ENCODE peak calls at places on chromosome 1, in six cellular contexts. B is CD4-positive, CD25-positive, alpha-beta regulatory T cell; M is AG04450; C is fibroblast of lung; I is thoracic aorta; Y is aorta. G is an unnamed sample.

GRCh38 chr1:58803858-58804257 is 20.0 kb upstream of the JUN start:
- DNase-seq in B (no peak), M (no peak), C (no peak), I (no peak), Y (no peak), G (no peak)

GRCh38 chr1:155474156-155474555 is 88.4 kb downstream of the ASH1L start:
- DNase-seq in B (no peak), M (no peak), C (no peak), I (no peak), Y (no peak), G (no peak)

GRCh38 chr1:21289700-21290545 is at the start of gene ECE1:
- DNase-seq in B (peak; percentile 74), M (no peak), C (peak; percentile 52), I (no peak), Y (peak; percentile 62), G (peak; percentile 28)

GRCh38 chr1:55882931-55883330 is 667.8 kb upstream of the USP24 start:
- DNase-seq in B (no peak), M (no peak), C (no peak), I (no peak), Y (no peak), G (no peak)

GRCh38 chr1:226656601-226657277 is 82.3 kb downstream of the ITPKB start:
- DNase-seq in B (peak; percentile 56), M (no peak), C (peak; percentile 91), I (peak; percentile 50), Y (peak; percentile 80), G (peak; percentile 79)

GRCh38 chr1:18479484-18479883 is 1.2 kb upstream of the KLHDC7A start:
- DNase-seq in B (no peak), M (no peak), C (no peak), I (no peak), Y (no peak), G (no peak)

GRCh38 chr1:180311011-180311730 is 81.1 kb downstream of the LHX4 start:
- DNase-seq in B (no peak), M (no peak), C (peak; percentile 62), I (no peak), Y (no peak), G (no peak)

GRCh38 chr1:25009675-25010262 is 79.7 kb upstream of the RUNX3 start:
- DNase-seq in B (peak; percentile 83), M (no peak), C (no peak), I (no peak), Y (no peak), G (no peak)

GRCh38 chr1:68217060-68217554 is 15.2 kb downstream of the WLS start:
- DNase-seq in B (no peak), M (no peak), C (peak; percentile 78), I (no peak), Y (no peak), G (no peak)

GRCh38 chr1:230307213-230307612 is 118.9 kb downstream of the PGBD5 start:
- DNase-seq in B (no peak), M (no peak), C (peak; percentile 54), I (no peak), Y (no peak), G (no peak)

GRCh38 chr1:85762804-85763203 is 54.6 kb upstream of the ZNHIT6 start:
- DNase-seq in B (no peak), M (no peak), C (peak; percentile 5), I (no peak), Y (no peak), G (no peak)

GRCh38 chr1:159141584-159142518 is 29.6 kb upstream of the CADM3 start:
- DNase-seq in B (no peak), M (no peak), C (peak; percentile 75), I (no peak), Y (no peak), G (no peak)

GRCh38 chr1:208654241-208654640 is 410.1 kb upstream of the PLXNA2 start:
- DNase-seq in B (no peak), M (no peak), C (peak; percentile 10), I (no peak), Y (no peak), G (no peak)

GRCh38 chr1:75811211-75811981 is 14.7 kb downstream of the MSH4 start:
- DNase-seq in B (no peak), M (no peak), C (peak; percentile 47), I (no peak), Y (no peak), G (no peak)

GRCh38 chr1:93681549-93682412 is at the start of gene BCAR3:
- DNase-seq in B (peak; percentile 26), M (no peak), C (peak; percentile 80), I (no peak), Y (peak; percentile 84), G (no peak)

GRCh38 chr1:176894450-176894849 is 270.1 kb downstream of the ASTN1 start:
- DNase-seq in B (no peak), M (no peak), C (no peak), I (no peak), Y (no peak), G (no peak)

DNA sequence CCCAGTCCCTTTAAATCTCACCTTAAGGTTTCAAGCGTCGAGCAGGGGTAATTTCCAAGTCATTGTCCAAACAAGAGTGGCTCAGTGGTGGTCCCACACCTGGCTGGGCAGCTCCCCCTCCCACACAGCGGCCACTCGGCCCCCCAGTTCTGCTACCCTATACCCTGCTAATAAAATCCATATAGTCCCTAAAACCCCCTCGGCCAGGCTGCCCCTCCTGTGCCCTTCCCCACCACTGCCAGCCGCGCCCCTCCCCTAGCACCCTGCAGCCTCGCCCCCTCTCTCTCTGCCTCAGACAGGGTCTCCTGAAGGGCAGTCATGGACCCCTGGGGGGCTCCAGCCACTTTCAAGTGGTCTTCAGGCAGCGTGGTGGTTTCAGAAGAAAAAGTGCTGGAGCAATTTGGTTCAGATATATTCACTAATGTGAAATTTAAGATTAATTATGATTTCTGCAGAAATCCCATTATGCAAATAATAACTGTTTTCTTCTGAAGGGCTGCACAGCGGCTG is 34.2 kb upstream of the TTC34 start:
- DNase-seq in B (no peak), M (no peak), C (no peak), I (no peak), Y (peak; percentile 19), G (no peak)
- H3K27ac ChIP-seq in B (no peak overlapping the region), M (no peak overlapping the region), C (no peak overlapping the region), I (no peak overlapping the region), Y (no peak overlapping the region), G (no peak overlapping the region)

GRCh38 chr1:206694551-206695124 is 9.9 kb downstream of the MAPKAPK2 start:
- DNase-seq in B (no peak), M (no peak), C (no peak), I (no peak), Y (no peak), G (no peak)
- H3K9me3 ChIP-seq in B (no peaks in the 10 kb centered on the region), M (no peaks in the 10 kb centered on the region), C (no peaks in the 10 kb centered on the region), I (no peaks in the 10 kb centered on the region), Y (no peaks in the 10 kb centered on the region), G (no peaks in the 10 kb centered on the region)

GRCh38 chr1:1001631-1002300 is 1.9 kb upstream of the HES4 start:
- DNase-seq in B (peak; percentile 42), M (no peak), C (peak; percentile 53), I (no peak), Y (peak; percentile 79), G (peak; percentile 60)
- H3K27ac ChIP-seq in B (no peak overlapping the region), M (no peak overlapping the region), C (no peak overlapping the region), I (peak overlapping the region; percentile 99), Y (peak overlapping the region; percentile 22), G (no peak overlapping the region)

GRCh38 chr1:4694492-4694891 is 40.1 kb downstream of the AJAP1 start:
- DNase-seq in B (no peak), M (no peak), C (no peak), I (no peak), Y (no peak), G (no peak)
- H3K9me3 ChIP-seq in B (no peaks in the 10 kb centered on the region), M (peaks cover 99% of the 10 kb centered on the region), C (no peaks in the 10 kb centered on the region), I (no peaks in the 10 kb centered on the region), Y (peaks cover 3% of the 10 kb centered on the region), G (no peaks in the 10 kb centered on the region)

GRCh38 chr1:44707959-44708831 is 22.8 kb downstream of the RNU5D-1 start:
- DNase-seq in B (peak; percentile 53), M (no peak), C (peak; percentile 47), I (no peak), Y (no peak), G (no peak)

GRCh38 chr1:44705938-44706337 is 25.0 kb downstream of the RNU5D-1 start:
- DNase-seq in B (no peak), M (no peak), C (no peak), I (no peak), Y (no peak), G (no peak)

GRCh38 chr1:44705470-44705869 is 25.5 kb downstream of the RNU5D-1 start:
- DNase-seq in B (no peak), M (no peak), C (no peak), I (no peak), Y (no peak), G (no peak)

DNA sequence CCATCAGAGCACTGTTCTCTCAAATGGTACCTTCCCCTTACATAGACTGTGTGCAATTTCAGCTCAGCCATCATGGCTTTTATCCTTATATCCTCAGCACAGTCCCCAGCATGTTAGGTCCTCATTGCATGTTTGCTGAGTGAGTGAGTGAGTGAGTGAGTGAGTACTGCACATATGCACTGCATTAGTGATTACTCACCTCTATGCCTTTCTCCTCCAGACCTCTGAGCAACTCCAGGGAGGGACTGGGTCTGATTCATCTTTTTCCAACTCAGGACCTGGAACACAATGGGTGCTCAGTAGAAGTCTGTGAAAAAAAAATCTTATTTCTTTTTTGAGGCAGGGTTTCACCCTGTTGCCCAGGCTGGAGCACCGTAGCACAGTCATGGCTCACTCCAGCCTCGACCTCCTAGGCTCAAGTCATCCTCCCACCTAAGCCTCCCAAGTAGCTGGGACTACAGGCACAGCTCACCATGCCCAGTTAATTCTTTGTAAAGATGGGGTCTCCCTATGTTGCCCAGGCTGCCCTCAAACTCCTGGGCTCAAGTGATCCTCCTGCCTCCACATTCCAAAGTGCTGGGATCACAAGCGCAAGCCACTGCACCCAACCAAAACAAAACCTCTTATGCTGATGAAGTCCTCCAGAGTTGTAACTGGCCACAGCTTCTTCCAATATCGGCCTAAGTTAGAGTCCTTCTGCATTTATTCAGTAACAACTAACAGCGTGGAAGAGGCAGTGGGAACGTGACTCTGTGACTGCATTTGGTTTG is 23.7 kb downstream of the RNU5D-1 start:
- DNase-seq in B (no peak), M (peak; percentile 71), C (peak; percentile 96), I (no peak), Y (no peak), G (no peak)
- H3K27ac ChIP-seq in B (no peak overlapping the region), M (peak overlapping the region; percentile 82), C (peak overlapping the region; percentile 79), I (no peak overlapping the region), Y (no peak overlapping the region), G (no peak overlapping the region)

DNA sequence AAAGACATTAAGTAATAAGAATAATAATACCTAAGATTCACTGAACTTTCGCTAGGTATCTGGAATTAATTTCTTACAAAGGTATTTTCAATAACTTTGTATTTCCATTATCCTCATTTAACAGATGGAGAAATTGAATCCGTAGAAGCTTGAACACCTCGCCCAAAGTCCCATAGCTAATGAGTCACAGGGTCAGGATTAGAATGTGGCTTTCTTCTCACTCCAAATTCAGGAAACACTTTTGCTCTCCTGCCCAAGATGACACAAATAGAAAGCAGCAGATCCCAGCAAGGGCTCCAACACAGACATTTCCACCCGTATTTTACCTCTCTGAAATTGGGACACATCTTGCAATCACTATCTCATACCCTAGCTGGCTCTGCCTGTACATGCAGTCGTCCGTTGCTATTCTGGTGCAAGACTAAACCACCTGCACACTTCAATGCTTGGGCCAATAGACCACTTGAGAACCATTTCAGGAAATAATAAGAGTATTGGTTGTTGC is 125.9 kb upstream of the GREM2 start:
- DNase-seq in B (no peak), M (no peak), C (peak; percentile 40), I (no peak), Y (no peak), G (no peak)
- H3K9me3 ChIP-seq in B (no peaks in the 10 kb centered on the region), M (no peaks in the 10 kb centered on the region), C (no peaks in the 10 kb centered on the region), I (no peaks in the 10 kb centered on the region), Y (no peaks in the 10 kb centered on the region), G (no peaks in the 10 kb centered on the region)

G was measured in CD4-positive, alpha-beta T cell.